ENCODE peak calls at places on chromosomes 12 and 14, in nine cellular contexts. U, X, N, V, W, A, Y, O and Q are unnamed samples.

GRCh38 chr14:31843361-31844091 is 233.6 kb upstream of the ARHGAP5 start:
- DNase-seq in U (peak; percentile 19), X (peak; percentile 4), N (no peak), V (no peak), W (no peak), A (no peak), Y (no peak), O (no peak), Q (no peak)

GRCh38 chr14:103393687-103394626 is 8.7 kb downstream of the MARK3 start:
- DNase-seq in U (peak; percentile 53), X (no peak), N (no peak), V (no peak), W (peak; percentile 52), A (peak; percentile 41), Y (no peak), O (no peak), Q (no peak)

GRCh38 chr14:103501041-103501870 is 21.4 kb downstream of the CKB start:
- DNase-seq in U (no peak), X (no peak), N (no peak), V (no peak), W (peak; percentile 9), A (no peak), Y (no peak), O (no peak), Q (no peak)

GRCh38 chr14:78164226-78164853 is 5.8 kb upstream of the NRXN3 start:
- DNase-seq in U (no peak), X (peak; percentile 25), N (no peak), V (no peak), W (no peak), A (peak; percentile 60), Y (no peak), O (peak; percentile 42), Q (peak; percentile 18)

GRCh38 chr14:25396128-25396527 is 346.2 kb upstream of the STXBP6 start:
- DNase-seq in U (no peak), X (no peak), N (no peak), V (no peak), W (no peak), A (no peak), Y (no peak), O (no peak), Q (no peak)

GRCh38 chr12:3647504-3647903 is 105.4 kb downstream of the CRACR2A start:
- DNase-seq in U (no peak), X (no peak), N (no peak), V (no peak), W (no peak), A (no peak), Y (no peak), O (no peak), Q (no peak)

GRCh38 chr12:79690606-79691298 is at the start of gene PAWR:
- DNase-seq in U (peak; percentile 66), X (peak; percentile 71), N (peak; percentile 52), V (peak; percentile 92), W (peak; percentile 59), A (peak; percentile 59), Y (peak; percentile 83), O (no peak), Q (peak; percentile 56)

GRCh38 chr12:51373222-51373621 is 18.0 kb downstream of the GALNT6 start:
- DNase-seq in U (no peak), X (no peak), N (no peak), V (no peak), W (no peak), A (no peak), Y (no peak), O (peak; percentile 74), Q (no peak)

GRCh38 chr12:112792306-112792705 is 758 bp downstream of the RPH3A start:
- DNase-seq in U (no peak), X (no peak), N (no peak), V (no peak), W (no peak), A (no peak), Y (no peak), O (no peak), Q (no peak)

GRCh38 chr14:102139248-102140026 is at the start of gene WDR20:
- DNase-seq in U (peak; percentile 92), X (peak; percentile 98), N (peak; percentile 97), V (peak; percentile 100), W (peak; percentile 98), A (peak; percentile 96), Y (peak; percentile 98), O (peak; percentile 97), Q (peak; percentile 94)
- TF ChIP-seq POLR2A in U (peak; percentile 83), X (peak; percentile 87), N (no peak), V (no peak), W (no peak), A (peak; percentile 76), Y (peak; percentile 3), O (peak; percentile 73), Q (peak; percentile 66)

GRCh38 chr12:55724940-55725309 is 3.9 kb downstream of the CD63 start:
- DNase-seq in U (no peak), X (no peak), N (no peak), V (no peak), W (no peak), A (no peak), Y (no peak), O (no peak), Q (no peak)

GRCh38 chr12:55722948-55723347 is 2.8 kb downstream of the RDH5 start:
- DNase-seq in U (no peak), X (no peak), N (no peak), V (no peak), W (no peak), A (no peak), Y (no peak), O (no peak), Q (no peak)

GRCh38 chr12:55723516-55724225 is 3.5 kb downstream of the RDH5 start:
- DNase-seq in U (no peak), X (no peak), N (no peak), V (no peak), W (no peak), A (no peak), Y (no peak), O (no peak), Q (no peak)

GRCh38 chr12:55725556-55725955 is 3.3 kb downstream of the CD63 start:
- DNase-seq in U (no peak), X (no peak), N (no peak), V (no peak), W (no peak), A (no peak), Y (no peak), O (no peak), Q (no peak)

DNA sequence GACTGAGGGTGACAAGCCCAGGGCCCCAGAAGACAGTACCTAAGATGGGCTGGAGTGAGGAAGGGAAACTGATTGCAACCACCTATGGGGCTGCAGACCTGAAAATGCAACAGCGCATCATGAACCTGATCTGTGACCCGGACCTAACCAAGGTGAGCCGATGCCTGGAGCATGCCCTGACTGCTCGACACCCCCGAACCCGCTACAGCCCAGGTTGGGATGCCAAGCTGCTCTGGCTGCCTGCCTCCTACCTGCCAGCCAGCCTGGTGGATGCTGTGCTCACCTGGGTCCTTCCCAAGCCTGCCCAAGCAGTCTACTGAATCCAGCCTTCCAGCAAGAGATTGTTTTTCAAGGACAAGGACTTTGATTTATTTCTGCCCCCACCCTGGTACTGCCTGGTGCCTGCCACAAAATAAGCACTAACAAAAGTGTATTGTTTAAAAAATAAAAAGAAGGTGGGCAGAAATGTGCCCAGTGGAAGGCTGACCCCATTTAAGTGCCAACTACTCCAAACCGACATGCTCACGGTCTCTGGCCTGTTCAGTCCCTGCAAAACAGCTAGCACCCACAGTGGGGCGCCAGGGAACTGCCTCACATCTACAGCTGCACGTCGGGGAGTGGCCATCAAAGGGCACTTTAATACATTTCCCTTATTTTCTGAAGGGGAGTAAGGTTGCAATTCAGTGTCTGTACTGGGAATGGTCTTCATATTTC is 4.2 kb downstream of the RDH5 start:
- DNase-seq in U (peak; percentile 69), X (no peak), N (peak; percentile 71), V (peak; percentile 91), W (peak; percentile 76), A (peak; percentile 70), Y (peak; percentile 72), O (peak; percentile 84), Q (no peak)
- TF ChIP-seq POLR2A in U (no peak), X (no peak), N (no peak), V (no peak), W (no peak), A (no peak), Y (no peak), O (no peak), Q (no peak)

GRCh38 chr14:21509432-21510143 is 1.6 kb downstream of the METTL3 start:
- DNase-seq in U (no peak), X (no peak), N (no peak), V (no peak), W (no peak), A (no peak), Y (no peak), O (no peak), Q (no peak)

GRCh38 chr14:21505009-21505553 is 6.1 kb downstream of the METTL3 start:
- DNase-seq in U (no peak), X (no peak), N (no peak), V (no peak), W (no peak), A (no peak), Y (no peak), O (no peak), Q (no peak)

GRCh38 chr14:21514341-21514740 is 3.2 kb upstream of the METTL3 start:
- DNase-seq in U (no peak), X (no peak), N (no peak), V (no peak), W (no peak), A (no peak), Y (no peak), O (no peak), Q (no peak)

GRCh38 chr14:21506557-21506956 is 4.6 kb downstream of the METTL3 start:
- DNase-seq in U (no peak), X (no peak), N (no peak), V (no peak), W (no peak), A (no peak), Y (no peak), O (no peak), Q (no peak)

GRCh38 chr14:21510735-21511657 is at the start of gene METTL3:
- DNase-seq in U (peak; percentile 99), X (peak; percentile 67), N (peak; percentile 99), V (peak; percentile 97), W (peak; percentile 99), A (peak; percentile 95), Y (peak; percentile 98), O (peak; percentile 98), Q (peak; percentile 67)
- TF ChIP-seq POLR2A in U (peak; percentile 71), X (peak; percentile 75), N (no peak), V (no peak), W (no peak), A (peak; percentile 82), Y (peak; percentile 14), O (peak; percentile 85), Q (peak; percentile 71)

DNA sequence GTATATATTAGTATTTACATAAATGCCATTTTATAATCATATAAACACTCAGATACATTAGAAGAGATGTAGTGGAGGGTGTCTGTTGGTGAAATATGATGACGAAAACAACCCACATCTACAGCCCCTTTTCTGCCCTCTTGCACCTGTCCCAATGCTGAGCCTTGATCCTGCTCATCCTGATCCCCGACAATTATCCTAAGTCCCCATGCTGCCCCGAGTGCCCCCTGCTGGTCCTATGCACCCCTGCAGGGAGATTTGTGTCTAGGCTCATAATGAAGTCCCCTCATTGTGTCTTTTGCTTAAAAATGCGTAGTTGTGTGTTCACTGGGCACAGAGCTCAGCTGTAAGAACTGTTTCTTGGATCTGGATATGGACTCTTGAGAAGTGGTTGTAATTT is 554.5 kb downstream of the TMEM121 start:
- DNase-seq in U (no peak), X (no peak), N (no peak), V (no peak), W (no peak), A (no peak), Y (no peak), O (peak; percentile 13), Q (no peak)
- TF ChIP-seq POLR2A in U (no peak), X (no peak), N (no peak), V (no peak), W (no peak), A (no peak), Y (no peak), O (no peak), Q (no peak)